ENCODE peak calls at places on chromosomes 1 and 21, in ten cellular contexts. Z is IMR-90, P is ascending aorta, B is uterus, R is fibroblast of pulmonary artery, W is left lung, J is cardiac fibroblast, A is psoas muscle, N is astrocyte of the spinal cord, E is PC-3. C is an unnamed sample.

GRCh38 chr1:36161656-36162531 is 5.9 kb downstream of the MAP7D1 start:
- DNase-seq in Z (no peak), P (no peak), B (no peak), R (peak; percentile 38), W (peak; percentile 85), J (peak; percentile 81), A (no peak), N (no peak), E (peak; percentile 60), C (peak; percentile 84)

GRCh38 chr1:202279806-202280205 is 61.9 kb downstream of the UBE2T start:
- DNase-seq in Z (peak; percentile 14), P (no peak), B (no peak), R (peak; percentile 37), W (no peak), J (peak; percentile 41), A (no peak), N (peak; percentile 23), E (peak; percentile 9), C (no peak)

GRCh38 chr1:80164150-80164549 is 1157.6 kb upstream of the ADGRL4 start:
- DNase-seq in Z (no peak), P (no peak), B (no peak), R (no peak), W (no peak), J (no peak), A (no peak), N (no peak), E (no peak), C (no peak)

GRCh38 chr1:42784946-42785693 is at the start of gene TMEM269:
- DNase-seq in Z (no peak), P (peak; percentile 64), B (no peak), R (no peak), W (peak; percentile 80), J (peak; percentile 2), A (peak; percentile 23), N (no peak), E (no peak), C (no peak)

GRCh38 chr1:150925080-150925479 is 1.1 kb upstream of the SETDB1 start:
- DNase-seq in Z (no peak), P (no peak), B (no peak), R (no peak), W (peak; percentile 65), J (peak; percentile 3), A (no peak), N (no peak), E (peak; percentile 15), C (no peak)

GRCh38 chr1:31712625-31713024 is 8.8 kb upstream of the COL16A1 start:
- DNase-seq in Z (peak; percentile 86), P (peak; percentile 81), B (peak; percentile 84), R (peak; percentile 91), W (no peak), J (peak; percentile 92), A (peak; percentile 47), N (peak; percentile 81), E (peak; percentile 61), C (no peak)

GRCh38 chr1:32989160-32989894 is 24.7 kb upstream of the RNF19B start:
- DNase-seq in Z (peak; percentile 99), P (peak; percentile 93), B (peak; percentile 82), R (peak; percentile 99), W (peak; percentile 81), J (peak; percentile 99), A (peak; percentile 72), N (peak; percentile 98), E (peak; percentile 86), C (peak; percentile 86)

GRCh38 chr1:2448098-2448445 is 28.0 kb upstream of the PLCH2 start:
- DNase-seq in Z (no peak), P (no peak), B (no peak), R (no peak), W (no peak), J (peak; percentile 22), A (no peak), N (no peak), E (no peak), C (no peak)

GRCh38 chr1:20439282-20439681 is 46.7 kb downstream of the CAMK2N1 start:
- DNase-seq in Z (peak; percentile 55), P (no peak), B (no peak), R (peak; percentile 59), W (no peak), J (peak; percentile 49), A (no peak), N (peak; percentile 37), E (peak; percentile 30), C (no peak)

GRCh38 chr1:29249170-29249691 is 12.9 kb downstream of the PTPRU start:
- DNase-seq in Z (peak; percentile 40), P (no peak), B (no peak), R (peak; percentile 43), W (no peak), J (no peak), A (no peak), N (peak; percentile 57), E (no peak), C (peak; percentile 24)

GRCh38 chr1:180791806-180792205 is 120.9 kb upstream of the KIAA1614 start:
- DNase-seq in Z (peak; percentile 17), P (no peak), B (no peak), R (peak; percentile 1), W (no peak), J (peak; percentile 55), A (no peak), N (peak; percentile 19), E (peak; percentile 67), C (no peak)

GRCh38 chr1:211548321-211549091 is 30.5 kb downstream of the SLC30A1 start:
- DNase-seq in Z (no peak), P (no peak), B (no peak), R (no peak), W (no peak), J (no peak), A (no peak), N (no peak), E (no peak), C (no peak)

GRCh38 chr1:119266386-119266785 is 102.2 kb upstream of the HAO2 start:
- DNase-seq in Z (no peak), P (no peak), B (no peak), R (no peak), W (no peak), J (no peak), A (no peak), N (no peak), E (no peak), C (no peak)

GRCh38 chr21:39136711-39137110 is 46.5 kb downstream of the PSMG1 start:
- DNase-seq in Z (peak; percentile 47), P (no peak), B (no peak), R (no peak), W (no peak), J (peak; percentile 42), A (no peak), N (peak; percentile 23), E (peak; percentile 82), C (no peak)

GRCh38 chr1:20571427-20571826 is 17.5 kb upstream of the CDA start:
- DNase-seq in Z (no peak), P (no peak), B (no peak), R (no peak), W (no peak), J (no peak), A (no peak), N (no peak), E (no peak), C (no peak)

GRCh38 chr1:26693557-26694184 is 2.1 kb upstream of the ARID1A start:
- DNase-seq in Z (no peak), P (no peak), B (no peak), R (no peak), W (no peak), J (no peak), A (no peak), N (no peak), E (no peak), C (no peak)

GRCh38 chr1:26694185-26694572 is 1.6 kb upstream of the ARID1A start:
- DNase-seq in Z (no peak), P (no peak), B (no peak), R (no peak), W (no peak), J (no peak), A (no peak), N (no peak), E (no peak), C (no peak)

GRCh38 chr1:26690576-26691031 is 5.2 kb upstream of the ARID1A start:
- DNase-seq in Z (no peak), P (no peak), B (no peak), R (no peak), W (no peak), J (no peak), A (no peak), N (no peak), E (no peak), C (no peak)

GRCh38 chr1:26692793-26693490 is 2.9 kb upstream of the ARID1A start:
- DNase-seq in Z (peak; percentile 99), P (peak; percentile 97), B (peak; percentile 95), R (peak; percentile 99), W (peak; percentile 93), J (peak; percentile 99), A (peak; percentile 93), N (peak; percentile 99), E (peak; percentile 98), C (peak; percentile 86)

GRCh38 chr1:26692211-26692792 is 3.5 kb upstream of the ARID1A start:
- DNase-seq in Z (peak; percentile 91), P (peak; percentile 93), B (peak; percentile 91), R (peak; percentile 94), W (peak; percentile 87), J (peak; percentile 95), A (peak; percentile 84), N (peak; percentile 97), E (peak; percentile 90), C (peak; percentile 75)
- TF ChIP-seq CTCF in Z (peak; percentile 1), P (peak; percentile 10), B (no peak), R (no peak), W (no peak), J (no peak), A (no peak), N (peak; percentile 25), E (peak; percentile 44), C (no peak)

GRCh38 chr1:157369808-157370521 is 182.3 kb downstream of the FCRL5 start:
- DNase-seq in Z (peak; percentile 43), P (no peak), B (peak; percentile 38), R (peak; percentile 64), W (no peak), J (peak; percentile 72), A (no peak), N (peak; percentile 53), E (peak; percentile 88), C (no peak)
- TF ChIP-seq CTCF in Z (peak; percentile 67), P (peak; percentile 76), B (peak; percentile 83), R (peak; percentile 87), W (peak; percentile 82), J (peak; percentile 89), A (peak; percentile 90), N (peak; percentile 85), E (peak; percentile 89), C (peak; percentile 96)

GRCh38 chr1:204576422-204576821 is 60.2 kb downstream of the MDM4 start:
- DNase-seq in Z (no peak), P (no peak), B (no peak), R (no peak), W (no peak), J (no peak), A (no peak), N (no peak), E (no peak), C (no peak)
- TF ChIP-seq CTCF in Z (no peak), P (no peak), B (no peak), R (no peak), W (no peak), J (no peak), A (no peak), N (no peak), E (no peak), C (no peak)

DNA sequence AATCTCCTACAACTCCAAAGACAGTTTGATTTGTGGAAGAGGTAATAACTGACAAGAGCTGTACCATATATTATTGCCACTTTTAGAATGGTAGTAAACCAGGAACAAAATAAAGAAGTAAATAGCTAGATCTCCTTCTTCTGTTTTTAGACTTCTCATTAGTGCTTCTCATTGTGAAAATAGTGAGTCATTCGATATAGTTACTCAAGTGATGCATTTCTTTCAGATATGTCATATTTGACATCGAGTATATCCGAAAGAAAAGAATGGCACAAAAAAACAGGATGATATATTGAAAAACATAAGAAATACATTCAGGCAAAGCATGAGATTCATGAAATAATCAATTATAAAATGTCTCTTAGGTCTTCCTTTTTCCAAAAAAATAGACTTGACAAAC is 1346.1 kb downstream of the BRINP3 start:
- DNase-seq in Z (no peak), P (no peak), B (no peak), R (peak; percentile 7), W (no peak), J (no peak), A (no peak), N (no peak), E (peak; percentile 6), C (no peak)
- TF ChIP-seq CTCF in Z (no peak), P (no peak), B (no peak), R (no peak), W (no peak), J (no peak), A (no peak), N (no peak), E (no peak), C (no peak)

C was measured in CD14-positive monocyte.